ENCODE peak calls at places on chromosomes 11 and 22, in four cellular contexts. S is K562, B is GM12878, H is HepG2. U is an unnamed sample.

GRCh38 chr11:23778971-23779370 is 717.9 kb upstream of the LUZP2 start:
- DNase-seq in S (no peak), B (no peak), H (no peak), U (no peak)

GRCh38 chr22:29245626-29246385 is 22.0 kb downstream of the RHBDD3 start:
- DNase-seq in S (peak), B (no peak), H (peak), U (peak)

GRCh38 chr22:46171940-46172339 is 21.6 kb downstream of the PPARA start:
- DNase-seq in S (no peak), B (no peak), H (no peak), U (peak)

GRCh38 chr11:93288079-93288478 is 42.5 kb upstream of the DEUP1 start:
- DNase-seq in S (no peak), B (peak), H (no peak), U (no peak)

GRCh38 chr11:65573391-65574146 is 1.2 kb downstream of the FAM89B start:
- DNase-seq in S (no peak), B (no peak), H (no peak), U (no peak)

GRCh38 chr11:132772712-132773545 is 759.4 kb downstream of the OPCML start:
- DNase-seq in S (no peak), B (no peak), H (no peak), U (no peak)

GRCh38 chr22:38205261-38206128 is 3.7 kb downstream of the MAFF start:
- DNase-seq in S (no peak), B (no peak), H (no peak), U (no peak)

GRCh38 chr11:8310743-8311298 is 47.1 kb upstream of the LMO1 start:
- DNase-seq in S (no peak), B (no peak), H (no peak), U (no peak)

GRCh38 chr11:119780264-119780953 is 51.4 kb upstream of the NECTIN1 start:
- DNase-seq in S (no peak), B (no peak), H (no peak), U (no peak)

DNA sequence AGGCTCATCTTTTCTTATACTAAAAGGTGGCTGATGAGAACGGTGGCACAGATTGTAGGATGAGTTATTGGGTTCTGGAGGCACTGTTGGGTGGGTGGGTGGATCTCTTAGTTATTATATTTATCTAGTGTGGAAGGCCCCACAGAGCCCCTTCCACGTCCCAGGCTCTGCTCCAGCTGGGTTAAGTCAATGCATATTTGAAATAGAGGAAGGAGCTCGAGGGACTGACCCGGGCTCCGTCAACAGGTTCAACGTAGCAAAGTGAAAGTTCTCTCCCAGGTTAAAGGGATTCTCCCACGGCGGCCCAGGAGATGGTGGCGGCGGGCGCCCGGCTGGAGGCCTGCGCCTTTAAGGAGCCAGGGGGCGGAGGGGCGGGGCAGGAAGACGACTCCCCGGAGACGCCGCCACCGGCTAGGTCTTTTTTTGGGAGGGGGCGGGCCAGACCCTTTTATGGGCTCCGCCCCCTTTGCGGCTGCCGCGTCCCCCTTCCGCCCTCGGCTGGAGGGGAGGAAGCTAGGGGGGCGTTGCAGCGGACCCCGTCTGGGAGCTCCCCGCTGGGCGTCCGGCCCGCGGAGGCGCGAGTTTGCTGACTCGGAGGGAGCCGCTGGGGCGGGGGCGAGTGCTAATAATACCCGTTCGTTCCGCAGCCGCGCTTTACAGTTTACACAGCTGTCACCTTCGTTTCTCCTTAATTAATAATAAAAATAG is 1.5 kb upstream of the INPPL1 start:
- DNase-seq in S (peak), B (peak), H (peak), U (peak)
- TF ChIP-seq REST in S (no peak), B (no peak), H (no peak), U (no peak)

DNA sequence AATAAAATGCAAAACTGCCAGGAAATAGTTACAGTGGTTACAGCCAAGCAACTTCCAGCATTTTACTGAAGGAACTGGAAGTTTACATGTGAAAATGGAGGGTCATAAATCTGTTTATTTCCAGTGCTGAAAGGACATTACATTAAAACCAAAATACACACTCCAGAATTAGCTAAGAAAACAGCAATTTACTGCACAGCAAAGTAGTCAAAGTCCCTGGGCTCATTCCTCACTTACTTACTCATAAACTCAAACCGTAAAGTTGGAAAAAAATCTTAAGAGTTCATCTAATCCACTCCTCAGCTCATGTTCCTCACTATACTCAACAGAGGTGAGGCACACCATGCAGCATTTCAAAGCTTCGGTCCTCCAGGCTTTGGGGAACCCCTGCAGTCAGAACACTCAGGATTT is 17.4 kb downstream of the CTSC start:
- DNase-seq in S (no peak), B (no peak), H (no peak), U (no peak)
- TF ChIP-seq YY1 in S (no peak), B (no peak), H (no peak), U (no peak)

GRCh38 chr22:23773247-23774113 is 831 bp downstream of the MMP11 start:
- DNase-seq in S (no peak), B (no peak), H (no peak), U (no peak)
- TF ChIP-seq EZH2 in S (no peak), B (no peak), H (no peak), U (no peak)

DNA sequence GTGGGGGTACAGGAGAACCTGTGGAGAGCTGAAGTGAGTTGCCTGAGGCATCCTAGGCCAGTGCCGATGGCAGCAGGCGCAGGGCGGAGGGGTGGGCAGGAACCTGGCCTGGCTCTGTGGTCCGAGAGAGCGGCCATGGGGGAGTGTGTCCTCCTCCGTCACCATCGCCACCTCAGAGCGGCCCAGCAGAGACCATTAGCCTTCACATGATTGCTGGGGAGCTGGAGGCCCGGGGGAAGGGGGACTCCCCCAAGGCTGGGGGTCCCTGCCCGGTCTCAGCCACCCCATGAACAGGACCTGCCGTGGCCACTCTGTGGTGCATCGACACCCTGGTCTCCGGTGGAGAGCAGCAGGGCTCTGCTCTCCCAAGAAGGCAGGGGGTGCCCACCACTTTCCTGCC is 4.1 kb downstream of the OMP start:
- DNase-seq in S (no peak), B (no peak), H (no peak), U (no peak)
- TF ChIP-seq REST in S (no peak), B (no peak), H (no peak), U (no peak)

GRCh38 chr11:114782650-114783310 is 104.5 kb downstream of the NXPE2 start:
- DNase-seq in S (no peak), B (no peak), H (no peak), U (no peak)

GRCh38 chr11:114774599-114775365 is 96.5 kb downstream of the NXPE2 start:
- DNase-seq in S (peak), B (no peak), H (peak), U (peak)

GRCh38 chr11:114775849-114776621 is 97.7 kb downstream of the NXPE2 start:
- DNase-seq in S (no peak), B (no peak), H (no peak), U (no peak)

GRCh38 chr11:114776956-114777355 is 98.6 kb downstream of the NXPE2 start:
- DNase-seq in S (no peak), B (no peak), H (no peak), U (no peak)

GRCh38 chr11:114779189-114779588 is 100.9 kb downstream of the NXPE2 start:
- DNase-seq in S (no peak), B (no peak), H (no peak), U (no peak)
- TF ChIP-seq YY1 in S (no peak), B (no peak), H (no peak), U (no peak)

GRCh38 chr22:19755722-19756287 is 4.8 kb upstream of the TBX1 start:
- DNase-seq in S (peak), B (no peak), H (no peak), U (no peak)

GRCh38 chr22:19754701-19755144 is 5.9 kb upstream of the TBX1 start:
- DNase-seq in S (no peak), B (no peak), H (no peak), U (no peak)

GRCh38 chr22:19753996-19754700 is 6.4 kb upstream of the TBX1 start:
- DNase-seq in S (peak), B (no peak), H (no peak), U (no peak)

GRCh38 chr22:19756288-19757128 is 4.1 kb upstream of the TBX1 start:
- DNase-seq in S (peak), B (no peak), H (peak), U (peak)

GRCh38 chr22:19755145-19755710 is 5.3 kb upstream of the TBX1 start:
- DNase-seq in S (no peak), B (no peak), H (no peak), U (no peak)
- TF ChIP-seq EZH2 in S (no peak), B (no peak), H (no peak), U (no peak)

GRCh38 chr22:50733521-50734342 is 4.3 kb upstream of the ACR start:
- DNase-seq in S (no peak), B (no peak), H (no peak), U (no peak)
- TF ChIP-seq REST in S (no peak), B (no peak), H (no peak), U (no peak)

GRCh38 chr11:6962141-6962540 is 35.9 kb downstream of the ZNF215 start:
- DNase-seq in S (peak), B (no peak), H (no peak), U (no peak)
- TF ChIP-seq YY1 in S (no peak), B (no peak), H (no peak), U (no peak)

DNA sequence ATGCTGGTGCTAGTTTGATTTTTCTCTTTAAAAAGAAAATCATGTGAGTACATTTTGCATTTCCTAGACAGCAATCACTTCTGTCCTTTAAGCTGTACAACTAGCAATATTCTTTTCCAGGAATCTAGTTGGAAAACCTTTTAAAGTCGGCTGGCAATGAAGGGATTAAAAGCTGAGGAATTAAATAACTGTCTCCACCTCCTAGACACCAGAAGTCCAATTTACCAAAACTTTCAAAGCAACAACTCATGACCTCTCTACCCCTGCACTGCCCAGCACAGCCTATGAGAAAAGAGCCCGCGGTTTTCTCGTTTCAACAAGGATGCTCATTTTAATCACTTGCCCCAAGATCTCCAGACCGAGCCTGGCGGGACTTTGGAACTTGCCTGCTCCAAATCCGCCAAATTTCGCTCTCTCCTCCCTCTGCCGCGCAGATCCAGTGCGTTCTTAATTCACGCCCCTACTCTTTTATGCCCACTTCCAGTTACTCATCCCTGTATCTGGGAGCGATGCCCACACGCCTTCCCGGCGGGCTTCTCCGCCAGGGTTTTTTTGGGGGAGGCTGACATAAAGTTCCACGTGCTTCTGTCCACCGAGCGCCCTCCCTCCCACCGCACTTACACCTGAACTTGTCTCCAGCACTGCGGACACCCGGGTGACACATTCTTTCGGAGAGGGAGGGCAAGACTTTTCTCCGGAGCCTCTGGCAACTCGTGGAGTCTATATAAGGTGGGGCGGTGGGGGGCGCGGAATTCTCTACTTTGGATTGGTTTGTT is 2.5 kb downstream of the MPPED2 start:
- DNase-seq in S (no peak), B (no peak), H (no peak), U (no peak)
- TF ChIP-seq EZH2 in S (no peak), B (no peak), H (no peak), U (no peak)

U was measured in HCT116.